ENCODE peak calls at places on chromosomes 5 and 9, in eight cellular contexts. V, C, L, K, P, A, Y and F are unnamed samples.
A peak's percentile ranks its signal among the peaks of the same experiment; 100 is the strongest.

GRCh38 chr9:71761938-71762353 is 6.4 kb downstream of the CEMIP2 start:
- DNase-seq in V (no peak), C (no peak), L (no peak), K (no peak), P (no peak), A (no peak), Y (no peak), F (no peak)

GRCh38 chr5:171997011-171997410 is 9.4 kb downstream of the FBXW11 start:
- DNase-seq in V (no peak), C (no peak), L (no peak), K (no peak), P (no peak), A (no peak), Y (no peak), F (no peak)

GRCh38 chr5:85452322-85453025 is 1067.8 kb upstream of the EDIL3 start:
- DNase-seq in V (no peak), C (no peak), L (no peak), K (no peak), P (no peak), A (no peak), Y (no peak), F (no peak)

GRCh38 chr9:33130501-33130900 is 36.6 kb downstream of the B4GALT1 start:
- DNase-seq in V (no peak), C (no peak), L (no peak), K (peak; percentile 55), P (no peak), A (no peak), Y (no peak), F (no peak)

GRCh38 chr9:88237454-88238280 is 99.4 kb upstream of the SPATA31C2 start:
- DNase-seq in V (no peak), C (no peak), L (no peak), K (no peak), P (no peak), A (no peak), Y (no peak), F (no peak)

GRCh38 chr9:36268007-36268427 is 9.8 kb upstream of the GNE start:
- DNase-seq in V (no peak), C (no peak), L (no peak), K (no peak), P (peak; percentile 13), A (no peak), Y (no peak), F (no peak)

GRCh38 chr9:78994476-78994875 is 577.3 kb upstream of the TLE4 start:
- DNase-seq in V (no peak), C (no peak), L (no peak), K (no peak), P (no peak), A (no peak), Y (no peak), F (no peak)

GRCh38 chr9:135587658-135588057 is 26.1 kb downstream of the PAEP start:
- DNase-seq in V (no peak), C (no peak), L (no peak), K (no peak), P (no peak), A (no peak), Y (no peak), F (no peak)

GRCh38 chr9:115517335-115518075 is 399.5 kb upstream of the TNC start:
- DNase-seq in V (no peak), C (no peak), L (no peak), K (no peak), P (peak; percentile 48), A (no peak), Y (no peak), F (peak; percentile 44)